ENCODE peak calls at places on chromosomes 16 and 17, in ten cellular contexts. C, W, Q, V, B, Z, M, U, D and S are unnamed samples.

GRCh38 chr16:87853411-87854052 is 15.8 kb downstream of the SLC7A5 start:
- DNase-seq in B (peak; percentile 77), W (peak; percentile 74), C (peak; percentile 90), U (peak; percentile 68), D (peak; percentile 96), Q (peak; percentile 94), V (peak; percentile 97), M (peak; percentile 97), Z (peak; percentile 88), S (peak; percentile 87)

GRCh38 chr17:37488009-37488604 is 1.6 kb upstream of the DUSP14 start:
- DNase-seq in U (no peak), D (peak; percentile 95), M (peak; percentile 56), C (peak; percentile 96), W (no peak), V (peak; percentile 93), Z (peak; percentile 94), Q (no peak), B (no peak), S (peak; percentile 95)

GRCh38 chr17:73503560-73503959 is 140.7 kb downstream of the SDK2 start:
- DNase-seq in C (no peak), V (peak; percentile 45), W (no peak), Q (no peak), Z (no peak), M (peak; percentile 9), U (no peak), D (no peak), B (no peak), S (no peak)

GRCh38 chr17:66833201-66833600 is 1.7 kb upstream of the CACNG5 start:
- DNase-seq in W (no peak), U (no peak), M (no peak), V (no peak), C (no peak), Z (no peak), D (no peak), Q (no peak), B (no peak), S (no peak)

GRCh38 chr17:44155488-44155887 is 13.8 kb downstream of the HROB start:
- DNase-seq in D (no peak), V (no peak), Q (no peak), W (no peak), C (no peak), B (no peak), Z (no peak), U (no peak), M (no peak), S (no peak)

GRCh38 chr16:53822936-53823529 is 119.1 kb downstream of the FTO start:
- DNase-seq in B (peak; percentile 15), C (peak; percentile 23), M (no peak), D (peak; percentile 76), V (no peak), Q (peak; percentile 24), W (no peak), U (no peak), Z (no peak), S (no peak)

GRCh38 chr16:78607465-78607864 is 508.0 kb downstream of the WWOX start:
- DNase-seq in D (peak; percentile 0), M (peak; percentile 14), Q (no peak), B (no peak), U (no peak), V (no peak), Z (no peak), W (no peak), C (no peak), S (no peak)

GRCh38 chr16:89295915-89296314 is 78.4 kb downstream of the ZNF778 start:
- DNase-seq in Z (no peak), Q (no peak), V (no peak), W (no peak), B (no peak), C (no peak), U (no peak), M (peak; percentile 41), D (no peak), S (no peak)

GRCh38 chr17:66964930-66965800 is 658 bp downstream of the CACNG4 start:
- DNase-seq in V (no peak), B (no peak), W (no peak), Q (peak; percentile 24), C (peak; percentile 26), M (no peak), D (no peak), U (no peak), Z (no peak), S (no peak)

GRCh38 chr17:81193470-81194224 is 27.6 kb upstream of the AATK start:
- DNase-seq in U (no peak), C (no peak), B (no peak), M (no peak), W (no peak), V (no peak), Q (no peak), Z (no peak), D (no peak), S (no peak)

GRCh38 chr16:28905229-28905754 is 19.7 kb downstream of the RABEP2 start:
- DNase-seq in V (no peak), B (no peak), C (no peak), Q (no peak), M (no peak), Z (no peak), U (no peak), D (no peak), W (no peak), S (no peak)

GRCh38 chr16:52070341-52071057 is 476.4 kb downstream of the TOX3 start:
- DNase-seq in B (no peak), M (no peak), U (no peak), Z (no peak), C (no peak), V (no peak), W (no peak), D (no peak), Q (no peak), S (no peak)